ENCODE peak calls at places on chromosomes 6 and 20, in seven cellular contexts. J, V, D, X, R, U and T are unnamed samples. For H3K36me3 and H3K4me1, the result is how much of the 10 kb centered on the place peaks cover.

GRCh38 chr20:3157817-3158216 is 1.8 kb downstream of the FASTKD5 start:
- DNase-seq in D (no peak), R (no peak), U (no peak), X (no peak), V (no peak), J (no peak), T (no peak)

GRCh38 chr6:12371151-12371550 is 81.0 kb downstream of the EDN1 start:
- DNase-seq in V (no peak), X (no peak), J (no peak), D (no peak), U (no peak), R (no peak), T (no peak)

GRCh38 chr20:35463455-35464300 is 8.3 kb downstream of the CEP250 start:
- DNase-seq in U (no peak), X (no peak), J (no peak), V (peak), D (peak), R (no peak), T (no peak)

GRCh38 chr6:111481836-111482235 is 1.2 kb downstream of the REV3L start:
- DNase-seq in V (no peak), X (no peak), U (no peak), R (no peak), D (no peak), J (no peak), T (no peak)

GRCh38 chr6:41073968-41074691 is 1.4 kb downstream of the NFYA start:
- DNase-seq in D (no peak), V (no peak), J (no peak), U (no peak), X (no peak), R (no peak), T (no peak)

GRCh38 chr6:47078991-47079390 is 36.9 kb upstream of the ADGRF1 start:
- DNase-seq in X (no peak), V (no peak), U (no peak), J (no peak), D (no peak), R (no peak), T (no peak)

GRCh38 chr6:17469006-17469972 is 75.9 kb downstream of the CAP2 start:
- DNase-seq in U (no peak), V (no peak), J (no peak), X (no peak), R (no peak), D (no peak), T (no peak)

GRCh38 chr6:15956205-15957106 is 172.4 kb upstream of the MYLIP start:
- DNase-seq in J (peak), X (no peak), V (no peak), U (no peak), R (no peak), D (no peak), T (no peak)

GRCh38 chr6:151379933-151380847 is 11.2 kb downstream of the ZBTB2 start:
- DNase-seq in D (no peak), R (no peak), V (no peak), U (peak), X (no peak), J (no peak), T (no peak)

GRCh38 chr20:12838261-12838866 is 170.4 kb upstream of the SPTLC3 start:
- DNase-seq in R (no peak), J (no peak), V (no peak), X (no peak), D (no peak), U (no peak), T (no peak)

GRCh38 chr6:150874184-150874583 is 8.7 kb downstream of the MTHFD1L start:
- DNase-seq in V (no peak), J (no peak), R (no peak), X (no peak), U (no peak), D (no peak), T (no peak)

GRCh38 chr6:39451831-39452230 is 129.3 kb upstream of the KCNK16 start:
- DNase-seq in X (no peak), R (no peak), V (no peak), J (no peak), U (no peak), D (no peak), T (no peak)

GRCh38 chr6:136466789-136467585 is 83.2 kb downstream of the MAP7 start:
- DNase-seq in J (no peak), U (no peak), R (no peak), D (no peak), X (no peak), V (no peak), T (no peak)

GRCh38 chr6:113433506-113433991 is 423.6 kb upstream of the MARCKS start:
- DNase-seq in U (peak), R (no peak), D (peak), J (peak), V (peak), X (no peak), T (no peak)

GRCh38 chr20:44739952-44740351 is 5.7 kb upstream of the KCNK15 start:
- DNase-seq in X (no peak), J (no peak), V (no peak), D (no peak), R (no peak), U (no peak), T (no peak)

GRCh38 chr6:25007269-25007699 is 71.5 kb upstream of the RIPOR2 start:
- DNase-seq in U (no peak), V (no peak), J (no peak), X (no peak), D (no peak), R (no peak), T (no peak)

GRCh38 chr6:9316831-9317230 is 881.5 kb upstream of the SLC35B3 start:
- DNase-seq in U (no peak), R (no peak), J (no peak), V (no peak), D (no peak), X (no peak), T (no peak)

GRCh38 chr6:139679516-139680179 is 305.2 kb upstream of the CITED2 start:
- DNase-seq in X (no peak), J (no peak), V (no peak), D (no peak), R (no peak), U (no peak), T (no peak)

GRCh38 chr6:33993653-33994052 is 152.2 kb downstream of the GRM4 start:
- DNase-seq in U (no peak), J (no peak), X (peak), D (no peak), V (no peak), R (no peak), T (no peak)

GRCh38 chr6:74677463-74677862 is 528.4 kb downstream of the COL12A1 start:
- DNase-seq in J (no peak), R (no peak), V (no peak), X (no peak), U (no peak), D (no peak), T (no peak)

GRCh38 chr6:143099647-143100046 is 39.0 kb downstream of the AIG1 start:
- DNase-seq in X (no peak), D (no peak), R (no peak), U (no peak), V (no peak), J (no peak), T (no peak)

GRCh38 chr6:19153270-19153980 is 683.7 kb upstream of the ID4 start:
- DNase-seq in U (no peak), X (no peak), D (no peak), R (no peak), V (peak), J (no peak), T (no peak)

GRCh38 chr6:138817799-138818198 is 21.9 kb downstream of the ECT2L start:
- DNase-seq in R (no peak), J (peak), V (no peak), U (no peak), D (peak), X (no peak), T (no peak)

DNA sequence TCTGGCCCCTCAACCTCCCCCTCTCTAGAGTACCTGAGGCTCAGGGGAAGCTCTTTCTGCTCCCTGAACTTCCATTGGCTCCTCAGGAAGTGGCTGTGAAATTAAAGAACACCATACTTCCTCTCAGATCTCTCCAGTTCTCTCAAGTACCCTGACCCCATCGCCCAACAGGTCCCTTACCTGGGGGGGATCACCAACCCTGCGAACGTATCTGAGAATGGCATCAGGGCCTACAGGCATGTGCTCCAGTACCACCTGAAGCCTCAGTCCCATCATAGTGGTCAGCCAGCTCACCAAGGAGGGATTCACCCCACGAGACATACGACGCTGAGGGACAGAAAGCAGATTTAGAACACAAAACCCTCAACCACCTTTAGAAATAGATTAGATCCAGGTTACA is 11.8 kb downstream of the BAG6 start:
- DNase-seq in R (no peak), J (no peak), X (no peak), V (no peak), D (no peak), U (no peak), T (no peak)
- H3K36me3 ChIP-seq in R (under half), J (half or more), X (half or more), V (half or more), D (under half), U (under half), T (half or more)

GRCh38 chr20:58016779-58017178 is 211.7 kb downstream of the ANKRD60 start:
- DNase-seq in X (no peak), U (no peak), V (no peak), D (no peak), R (no peak), J (no peak), T (no peak)
- H3K4me3 ChIP-seq in X (no peak), U (no peak), V (no peak), D (no peak), R (no peak), J (no peak), T (no peak)

GRCh38 chr6:157646012-157646411 is 177.0 kb upstream of the SNX9 start:
- DNase-seq in R (no peak), V (no peak), U (no peak), D (no peak), J (no peak), X (no peak), T (no peak)
- H3K4me1 ChIP-seq in R (under half), V (under half), U (under half), D (under half), J (under half), X (under half), T (under half)

DNA sequence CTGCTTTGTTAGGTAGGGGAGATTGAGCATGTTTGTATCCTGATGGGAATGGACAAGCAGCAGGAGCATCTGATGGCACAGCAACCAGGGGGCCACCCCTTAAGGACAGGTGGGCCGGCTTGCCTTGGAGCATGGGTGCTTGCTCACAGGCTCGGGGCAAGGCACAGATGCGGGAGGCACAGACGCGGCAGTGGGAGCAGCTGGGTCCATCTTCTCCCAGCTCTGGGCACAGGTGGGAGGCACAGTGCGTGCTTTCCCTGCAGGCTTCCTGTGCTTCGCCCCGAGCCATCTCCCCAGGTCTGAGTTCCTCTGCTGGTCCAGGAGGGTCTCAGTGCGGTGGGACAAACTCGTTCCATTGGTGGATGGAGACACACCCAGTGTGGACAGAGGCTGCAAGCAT is 73.6 kb upstream of the BHLHE23 start:
- DNase-seq in D (no peak), U (no peak), R (no peak), J (peak), X (peak), V (no peak), T (no peak)
- H3K36me3 ChIP-seq in D (under half), U (under half), R (under half), J (under half), X (under half), V (under half), T (under half)